ENCODE peak calls at places on chromosomes 16 and 17, in seven cellular contexts. D, X, J, O, W, B and V are unnamed samples.

GRCh38 chr16:67459066-67459857 is 21.7 kb downstream of the ATP6V0D1 start:
- DNase-seq in D (peak), X (peak), J (no peak), O (no peak), W (no peak), B (no peak), V (no peak)

GRCh38 chr16:10039220-10040096 is 142.8 kb downstream of the GRIN2A start:
- DNase-seq in D (peak), X (no peak), J (no peak), O (no peak), W (peak), B (no peak), V (peak)

GRCh38 chr16:11105038-11105903 is 150.7 kb downstream of the SOCS1 start:
- DNase-seq in D (no peak), X (no peak), J (no peak), O (peak), W (peak), B (peak), V (peak)

GRCh38 chr16:69707920-69708683 is 18.3 kb downstream of the NQO1 start:
- DNase-seq in D (no peak), X (no peak), J (no peak), O (no peak), W (no peak), B (no peak), V (no peak)

GRCh38 chr17:31678431-31678830 is 180.6 kb downstream of the COPRS start:
- DNase-seq in D (no peak), X (no peak), J (no peak), O (no peak), W (peak), B (no peak), V (peak)

GRCh38 chr17:6548578-6549330 is 7.6 kb downstream of the PITPNM3 start:
- DNase-seq in D (no peak), X (peak), J (no peak), O (no peak), W (no peak), B (no peak), V (no peak)

GRCh38 chr16:88844412-88845118 is 12.2 kb downstream of the GALNS start:
- DNase-seq in D (no peak), X (no peak), J (no peak), O (no peak), W (no peak), B (no peak), V (no peak)

GRCh38 chr17:76755285-76755684 is 17.4 kb downstream of the MFSD11 start:
- DNase-seq in D (no peak), X (no peak), J (no peak), O (no peak), W (no peak), B (no peak), V (no peak)

GRCh38 chr16:23952128-23953041 is 116.6 kb downstream of the PRKCB start:
- DNase-seq in D (no peak), X (peak), J (no peak), O (no peak), W (peak), B (no peak), V (peak)

GRCh38 chr16:678858-679807 is 1.1 kb upstream of the STUB1 start:
- DNase-seq in D (peak), X (peak), J (no peak), O (peak), W (peak), B (no peak), V (peak)

GRCh38 chr17:41895617-41896016 is 23.1 kb downstream of the ACLY start:
- DNase-seq in D (no peak), X (no peak), J (no peak), O (no peak), W (peak), B (no peak), V (peak)

GRCh38 chr16:85286066-85286712 is 173.9 kb upstream of the CIBAR2 start:
- DNase-seq in D (no peak), X (no peak), J (peak), O (peak), W (peak), B (no peak), V (peak)

GRCh38 chr16:67268136-67268579 is 11.2 kb upstream of the PLEKHG4 start:
- DNase-seq in D (no peak), X (peak), J (no peak), O (peak), W (peak), B (no peak), V (peak)

GRCh38 chr17:2792541-2793169 is 3.6 kb upstream of the RAP1GAP2 start:
- DNase-seq in D (no peak), X (no peak), J (no peak), O (no peak), W (no peak), B (no peak), V (no peak)

GRCh38 chr16:31141489-31142108 is 6.1 kb upstream of the PRSS8 start:
- DNase-seq in D (no peak), X (no peak), J (peak), O (no peak), W (no peak), B (no peak), V (peak)

GRCh38 chr16:56424791-56425438 is 430 bp downstream of the AMFR start:
- DNase-seq in D (no peak), X (peak), J (no peak), O (no peak), W (peak), B (peak), V (peak)

GRCh38 chr17:48192321-48192731 is 84.8 kb downstream of the SNX11 start:
- DNase-seq in D (no peak), X (no peak), J (no peak), O (no peak), W (no peak), B (no peak), V (no peak)

GRCh38 chr16:51900221-51900780 is 646.6 kb downstream of the TOX3 start:
- DNase-seq in D (no peak), X (no peak), J (no peak), O (no peak), W (no peak), B (no peak), V (no peak)

GRCh38 chr16:28192811-28193529 is 18.8 kb downstream of the XPO6 start:
- DNase-seq in D (no peak), X (no peak), J (no peak), O (no peak), W (no peak), B (peak), V (no peak)

GRCh38 chr17:72393553-72393952 is 272.7 kb downstream of the SOX9 start:
- DNase-seq in D (no peak), X (no peak), J (no peak), O (peak), W (peak), B (no peak), V (peak)

GRCh38 chr17:69710926-69711325 is 296.4 kb downstream of the MAP2K6 start:
- DNase-seq in D (no peak), X (no peak), J (no peak), O (no peak), W (no peak), B (no peak), V (peak)

GRCh38 chr16:24037335-24037734 is 201.6 kb downstream of the PRKCB start:
- DNase-seq in D (no peak), X (no peak), J (no peak), O (no peak), W (no peak), B (no peak), V (no peak)

GRCh38 chr16:20285993-20286499 is 41.3 kb downstream of the GP2 start:
- DNase-seq in D (no peak), X (no peak), J (no peak), O (no peak), W (no peak), B (no peak), V (no peak)

GRCh38 chr16:50509521-50510341 is 38.5 kb upstream of the NKD1 start:
- DNase-seq in D (peak), X (no peak), J (no peak), O (peak), W (peak), B (no peak), V (peak)

GRCh38 chr17:68182940-68183551 is 64.8 kb upstream of the AMZ2 start:
- DNase-seq in D (no peak), X (no peak), J (no peak), O (no peak), W (no peak), B (peak), V (no peak)

GRCh38 chr16:19431636-19432340 is 14.1 kb downstream of the TMC5 start:
- DNase-seq in D (no peak), X (no peak), J (no peak), O (no peak), W (no peak), B (no peak), V (no peak)

GRCh38 chr16:2967211-2967631 is 1.9 kb upstream of the PAQR4 start:
- DNase-seq in D (no peak), X (no peak), J (no peak), O (no peak), W (no peak), B (no peak), V (no peak)

GRCh38 chr17:83113792-83114191 is 34.4 kb downstream of the METRNL start:
- DNase-seq in D (no peak), X (no peak), J (no peak), O (no peak), W (no peak), B (no peak), V (no peak)

GRCh38 chr17:55238197-55238930 is 26.4 kb upstream of the HLF start:
- DNase-seq in D (peak), X (peak), J (peak), O (peak), W (peak), B (peak), V (peak)

GRCh38 chr17:64420143-64420670 is 28.7 kb upstream of the MILR1 start:
- DNase-seq in D (peak), X (no peak), J (no peak), O (peak), W (peak), B (peak), V (peak)

GRCh38 chr16:648786-649589 is at the start of gene WDR90:
- DNase-seq in D (peak), X (peak), J (peak), O (peak), W (peak), B (peak), V (peak)

GRCh38 chr16:20901068-20901440 is 483 bp downstream of the LYRM1 start:
- DNase-seq in D (no peak), X (no peak), J (no peak), O (no peak), W (no peak), B (no peak), V (no peak)

GRCh38 chr16:87762071-87762571 is 3.7 kb downstream of the KLHDC4 start:
- DNase-seq in D (no peak), X (no peak), J (no peak), O (no peak), W (no peak), B (no peak), V (no peak)

GRCh38 chr16:1998360-1998835 is 8.6 kb downstream of the SYNGR3 start:
- DNase-seq in D (no peak), X (no peak), J (no peak), O (no peak), W (no peak), B (no peak), V (no peak)

GRCh38 chr17:17435323-17435722 is 41.5 kb upstream of the MED9 start:
- DNase-seq in D (no peak), X (no peak), J (no peak), O (peak), W (peak), B (no peak), V (peak)
- TF ChIP-seq CTCF in D (no peak), X (no peak), J (no peak), O (peak), W (peak), B (no peak), V (peak)

GRCh38 chr17:62996221-62996620 is 30.2 kb downstream of the TANC2 start:
- DNase-seq in D (no peak), X (no peak), J (no peak), O (no peak), W (no peak), B (no peak), V (no peak)
- TF ChIP-seq CTCF in D (no peak), X (no peak), J (no peak), O (no peak), W (no peak), B (no peak), V (no peak)

GRCh38 chr17:50182783-50183438 is 17.1 kb downstream of the SGCA start:
- DNase-seq in D (no peak), X (no peak), J (no peak), O (no peak), W (peak), B (no peak), V (peak)

GRCh38 chr17:50181155-50181554 is 15.3 kb downstream of the SGCA start:
- DNase-seq in D (no peak), X (no peak), J (no peak), O (no peak), W (peak), B (no peak), V (no peak)

GRCh38 chr17:50180066-50180465 is 14.3 kb downstream of the SGCA start:
- DNase-seq in D (no peak), X (no peak), J (no peak), O (no peak), W (no peak), B (no peak), V (no peak)

GRCh38 chr17:50180593-50180992 is 14.8 kb downstream of the SGCA start:
- DNase-seq in D (no peak), X (no peak), J (no peak), O (no peak), W (peak), B (no peak), V (no peak)

GRCh38 chr17:50181601-50182345 is 16.0 kb downstream of the SGCA start:
- DNase-seq in D (no peak), X (no peak), J (no peak), O (peak), W (peak), B (no peak), V (peak)
- TF ChIP-seq CTCF in D (no peak), X (no peak), J (no peak), O (no peak), W (peak), B (no peak), V (peak)

GRCh38 chr17:51734462-51734861 is 424.1 kb downstream of the CA10 start:
- DNase-seq in D (peak), X (no peak), J (no peak), O (no peak), W (no peak), B (no peak), V (no peak)
- TF ChIP-seq CTCF in D (peak), X (peak), J (peak), O (peak), W (peak), B (no peak), V (peak)

GRCh38 chr16:84274515-84274914 is 20.2 kb upstream of the WFDC1 start:
- DNase-seq in D (no peak), X (no peak), J (no peak), O (no peak), W (no peak), B (no peak), V (no peak)
- TF ChIP-seq CTCF in D (no peak), X (no peak), J (no peak), O (no peak), W (no peak), B (no peak), V (no peak)

GRCh38 chr17:16073845-16074244 is 74.2 kb downstream of the TTC19 start:
- DNase-seq in D (no peak), X (no peak), J (no peak), O (no peak), W (no peak), B (no peak), V (no peak)

GRCh38 chr17:16074423-16074822 is 74.8 kb downstream of the TTC19 start:
- DNase-seq in D (no peak), X (no peak), J (no peak), O (no peak), W (no peak), B (no peak), V (no peak)

GRCh38 chr17:16072031-16072430 is 72.4 kb downstream of the TTC19 start:
- DNase-seq in D (no peak), X (no peak), J (no peak), O (no peak), W (no peak), B (no peak), V (no peak)

GRCh38 chr17:16080366-16080765 is 80.7 kb downstream of the TTC19 start:
- DNase-seq in D (no peak), X (no peak), J (no peak), O (no peak), W (no peak), B (no peak), V (peak)

DNA sequence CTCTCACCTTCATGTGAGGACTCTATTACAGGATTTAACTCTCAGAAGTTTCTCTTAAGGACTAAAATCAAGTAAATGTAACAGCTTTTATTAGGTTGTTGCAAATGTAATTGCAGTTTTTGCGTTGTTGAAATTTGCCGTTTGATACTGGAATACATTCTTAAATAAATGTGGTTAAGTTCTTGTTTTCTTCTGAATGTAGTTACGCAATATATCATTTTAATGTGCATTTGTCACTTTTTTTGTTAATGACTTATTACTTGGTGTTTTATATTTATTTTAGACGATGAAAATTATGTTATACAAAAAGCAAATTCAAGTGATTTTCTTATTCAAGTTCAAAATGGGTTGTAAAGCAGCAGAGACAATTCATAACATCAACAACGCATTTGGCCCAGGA is 76.3 kb downstream of the TTC19 start:
- DNase-seq in D (no peak), X (no peak), J (no peak), O (no peak), W (no peak), B (no peak), V (no peak)
- TF ChIP-seq CTCF in D (no peak), X (no peak), J (no peak), O (no peak), W (no peak), B (no peak), V (no peak)